ENCODE peak calls at places on chromosome 19, in nine cellular contexts. R is NCI-H1436 treated with DMSO at 0.1 percent for 48 hours, Y is A172, G is T-cell, K is Caco-2, A is epithelial cell of esophagus, C is lower leg skin, D is NCI-H1092, L is foreskin fibroblast. Z is an unnamed sample.

GRCh38 chr19:17522988-17523872 is 11.8 kb downstream of the PGLS start:
- DNase-seq in G (peak), D (no peak), C (peak), R (no peak), A (no peak), K (no peak), Y (no peak), L (no peak), Z (no peak)

GRCh38 chr19:6065685-6066365 is 44.5 kb downstream of the RFX2 start:
- DNase-seq in R (peak), G (peak), Y (peak), K (peak), L (no peak), A (peak), D (peak), C (no peak), Z (no peak)

GRCh38 chr19:17304386-17305047 is 1.2 kb upstream of the MRPL34 start:
- DNase-seq in K (no peak), A (peak), R (no peak), L (peak), C (no peak), Y (no peak), D (no peak), G (no peak), Z (no peak)

GRCh38 chr19:932647-933552 is 7.1 kb downstream of the ARID3A start:
- DNase-seq in G (no peak), D (no peak), A (peak), K (peak), Y (peak), R (no peak), L (peak), C (no peak), Z (peak)

GRCh38 chr19:19464339-19465098 is 50.8 kb downstream of the TSSK6 start:
- DNase-seq in L (peak), C (no peak), A (peak), Y (peak), R (no peak), G (no peak), D (no peak), K (peak), Z (no peak)

GRCh38 chr19:16516923-16517610 is 20.9 kb downstream of the C19orf44 start:
- DNase-seq in K (no peak), G (no peak), Y (no peak), R (no peak), C (no peak), L (no peak), A (no peak), D (no peak), Z (no peak)

GRCh38 chr19:16180611-16181010 is 4.6 kb upstream of the FAM32A start:
- DNase-seq in D (no peak), Y (peak), C (no peak), G (no peak), R (no peak), K (peak), L (peak), A (peak), Z (no peak)

GRCh38 chr19:12757544-12758274 is 6.1 kb downstream of the BEST2 start:
- DNase-seq in K (peak), C (no peak), A (peak), G (peak), D (peak), L (peak), R (no peak), Y (no peak), Z (peak)

GRCh38 chr19:7522072-7522922 is at the start of gene MCOLN1:
- DNase-seq in K (peak), G (peak), L (peak), R (peak), Y (peak), C (peak), D (peak), A (peak), Z (peak)

GRCh38 chr19:44574201-44574950 is 39.0 kb upstream of the IGSF23 start:
- DNase-seq in R (no peak), G (no peak), L (no peak), Y (no peak), D (no peak), K (no peak), C (no peak), A (no peak), Z (no peak)

GRCh38 chr19:45211751-45212381 is 33.3 kb downstream of the BLOC1S3 start:
- DNase-seq in R (no peak), A (no peak), D (no peak), C (no peak), Y (peak), L (no peak), G (no peak), K (no peak), Z (no peak)

GRCh38 chr19:43672061-43672679 is 2.2 kb upstream of the PLAUR start:
- DNase-seq in A (no peak), G (no peak), Y (no peak), L (peak), D (no peak), C (no peak), K (no peak), R (no peak), Z (no peak)

GRCh38 chr19:27794444-27795042 is 1418.4 kb downstream of the UQCRFS1 start:
- DNase-seq in D (no peak), G (no peak), L (peak), Y (peak), K (no peak), C (no peak), A (peak), R (no peak), Z (peak)

GRCh38 chr19:46190489-46190888 is 39.1 kb upstream of the IGFL1 start:
- DNase-seq in L (no peak), C (no peak), A (no peak), Y (no peak), D (no peak), K (no peak), R (no peak), G (no peak), Z (no peak)

GRCh38 chr19:14542721-14543328 is 13.4 kb downstream of the TECR start:
- DNase-seq in L (peak), C (no peak), R (no peak), G (no peak), Y (peak), D (no peak), A (peak), K (no peak), Z (peak)

GRCh38 chr19:42003506-42004294 is 9.7 kb upstream of the ATP1A3 start:
- DNase-seq in D (no peak), L (no peak), K (no peak), R (no peak), Y (no peak), G (no peak), C (no peak), A (no peak), Z (no peak)

GRCh38 chr19:13195678-13196077 is 45.5 kb downstream of the IER2 start:
- DNase-seq in L (no peak), R (no peak), Y (no peak), G (peak), D (no peak), A (peak), C (no peak), K (peak), Z (no peak)

Z was measured in GM04504.